ENCODE peak calls at places on chromosomes 13 and 19, in five cellular contexts. V is HepG2, B is GM12878, U is SK-N-SH, N is K562. Z is an unnamed sample.

GRCh38 chr19:33780251-33780650 is 16.4 kb upstream of the KCTD15 start:
- DNase-seq in V (no peak), B (no peak), U (no peak), N (no peak), Z (no peak)

GRCh38 chr13:49444517-49445395 is 682 bp downstream of the SETDB2 start:
- DNase-seq in V (peak), B (peak), U (peak), N (peak), Z (no peak)

GRCh38 chr19:46250057-46250456 is 20.5 kb downstream of the IGFL1 start:
- DNase-seq in V (no peak), B (no peak), U (no peak), N (no peak), Z (no peak)

GRCh38 chr13:89474432-89474831 is 1803.3 kb downstream of the SLITRK5 start:
- DNase-seq in V (no peak), B (no peak), U (no peak), N (no peak), Z (no peak)

GRCh38 chr13:32019612-32020233 is 11.9 kb upstream of the FRY start:
- DNase-seq in V (peak), B (peak), U (peak), N (peak), Z (no peak)

GRCh38 chr13:30165791-30166190 is 141.6 kb downstream of the KATNAL1 start:
- DNase-seq in V (no peak), B (no peak), U (no peak), N (no peak), Z (no peak)

GRCh38 chr13:94696171-94696570 is 16.2 kb downstream of the SOX21 start:
- DNase-seq in V (no peak), B (no peak), U (no peak), N (no peak), Z (no peak)

GRCh38 chr19:45306522-45307027 is 16.1 kb downstream of the CKM start:
- DNase-seq in V (no peak), B (no peak), U (no peak), N (no peak), Z (no peak)

GRCh38 chr19:29715695-29716581 is 877 bp upstream of the C19orf12 start:
- DNase-seq in V (peak), B (no peak), U (no peak), N (no peak), Z (no peak)

GRCh38 chr19:17725422-17726078 is 6.3 kb downstream of the MAP1S start:
- DNase-seq in V (no peak), B (no peak), U (peak), N (peak), Z (no peak)

GRCh38 chr19:17266975-17267788 is at the start of gene BABAM1:
- DNase-seq in V (peak), B (peak), U (peak), N (peak), Z (peak)

GRCh38 chr13:48006396-48006795 is 5.3 kb upstream of the SUCLA2 start:
- DNase-seq in V (no peak), B (no peak), U (no peak), N (no peak), Z (no peak)

GRCh38 chr13:72383646-72384045 is 343.8 kb downstream of the MZT1 start:
- DNase-seq in V (no peak), B (no peak), U (no peak), N (no peak), Z (no peak)

GRCh38 chr13:47463726-47464125 is 537.3 kb downstream of the SUCLA2 start:
- DNase-seq in V (no peak), B (no peak), U (no peak), N (no peak), Z (no peak)

GRCh38 chr19:1513492-1514294 is 874 bp upstream of the ADAMTSL5 start:
- DNase-seq in V (no peak), B (no peak), U (peak), N (peak), Z (peak)

GRCh38 chr19:51702103-51702753 is 9.1 kb downstream of the SPACA6 start:
- DNase-seq in V (no peak), B (no peak), U (peak), N (peak), Z (peak)

GRCh38 chr19:20182232-20182785 is 15.3 kb downstream of the ZNF486 start:
- DNase-seq in V (no peak), B (no peak), U (no peak), N (no peak), Z (no peak)

GRCh38 chr13:95298971-95299627 is 2.2 kb downstream of the ABCC4 start:
- DNase-seq in V (no peak), B (no peak), U (no peak), N (no peak), Z (no peak)

GRCh38 chr13:23505007-23505406 is 65.2 kb upstream of the TNFRSF19 start:
- DNase-seq in V (no peak), B (no peak), U (no peak), N (no peak), Z (no peak)

GRCh38 chr13:29674532-29674931 is 79.0 kb upstream of the SLC7A1 start:
- DNase-seq in V (no peak), B (no peak), U (no peak), N (no peak), Z (no peak)

GRCh38 chr13:101916108-101916757 is 463.8 kb downstream of the ITGBL1 start:
- DNase-seq in V (no peak), B (no peak), U (peak), N (no peak), Z (peak)

GRCh38 chr13:36999054-36999927 is at the start of gene ALG5:
- DNase-seq in V (peak), B (peak), U (peak), N (peak), Z (peak)

GRCh38 chr19:10346509-10346908 is 7.1 kb upstream of the ICAM3 start:
- DNase-seq in V (peak), B (no peak), U (no peak), N (no peak), Z (no peak)

GRCh38 chr19:50449236-50449899 is 16.7 kb downstream of the MYBPC2 start:
- DNase-seq in V (no peak), B (no peak), U (no peak), N (no peak), Z (no peak)

GRCh38 chr19:5466814-5467291 is 11.6 kb downstream of the ZNRF4 start:
- DNase-seq in V (no peak), B (no peak), U (peak), N (no peak), Z (no peak)

GRCh38 chr13:73751290-73751689 is 382.9 kb downstream of the KLF12 start:
- DNase-seq in V (no peak), B (no peak), U (no peak), N (no peak), Z (no peak)

GRCh38 chr19:49853852-49854849 is 3.2 kb downstream of the PTOV1 start:
- DNase-seq in V (no peak), B (no peak), U (no peak), N (no peak), Z (no peak)

GRCh38 chr19:28293685-28294084 is 919.3 kb downstream of the UQCRFS1 start:
- DNase-seq in V (no peak), B (no peak), U (no peak), N (no peak), Z (no peak)

GRCh38 chr19:28294395-28294794 is 918.6 kb downstream of the UQCRFS1 start:
- DNase-seq in V (no peak), B (no peak), U (no peak), N (no peak), Z (no peak)

GRCh38 chr19:28299649-28300048 is 913.3 kb downstream of the UQCRFS1 start:
- DNase-seq in V (no peak), B (no peak), U (no peak), N (no peak), Z (no peak)

GRCh38 chr19:28297036-28297435 is 915.9 kb downstream of the UQCRFS1 start:
- DNase-seq in V (no peak), B (no peak), U (no peak), N (no peak), Z (no peak)

DNA sequence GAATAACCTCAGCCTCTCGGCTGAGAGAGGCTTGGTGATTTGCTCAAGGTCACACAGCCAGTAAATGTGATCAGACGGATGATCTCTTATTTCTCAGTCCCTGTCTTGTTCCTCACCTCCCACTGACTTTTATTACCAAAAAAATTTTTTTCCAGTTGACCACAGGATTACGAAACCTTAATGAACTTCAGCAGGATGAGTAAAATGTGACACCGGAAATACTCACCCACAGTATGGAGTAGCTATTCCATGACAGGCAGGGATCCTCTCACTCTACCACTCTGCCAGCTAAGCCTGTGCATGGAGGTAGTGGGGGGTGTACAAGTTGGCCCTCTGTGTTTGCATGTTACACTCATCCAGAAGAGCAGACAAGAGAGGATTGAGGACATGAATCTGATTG is 916.4 kb downstream of the UQCRFS1 start:
- DNase-seq in V (no peak), B (no peak), U (no peak), N (no peak), Z (no peak)
- TF ChIP-seq TAF1 in V (no peak), B (no peak), U (no peak), N (no peak), Z (no peak)

DNA sequence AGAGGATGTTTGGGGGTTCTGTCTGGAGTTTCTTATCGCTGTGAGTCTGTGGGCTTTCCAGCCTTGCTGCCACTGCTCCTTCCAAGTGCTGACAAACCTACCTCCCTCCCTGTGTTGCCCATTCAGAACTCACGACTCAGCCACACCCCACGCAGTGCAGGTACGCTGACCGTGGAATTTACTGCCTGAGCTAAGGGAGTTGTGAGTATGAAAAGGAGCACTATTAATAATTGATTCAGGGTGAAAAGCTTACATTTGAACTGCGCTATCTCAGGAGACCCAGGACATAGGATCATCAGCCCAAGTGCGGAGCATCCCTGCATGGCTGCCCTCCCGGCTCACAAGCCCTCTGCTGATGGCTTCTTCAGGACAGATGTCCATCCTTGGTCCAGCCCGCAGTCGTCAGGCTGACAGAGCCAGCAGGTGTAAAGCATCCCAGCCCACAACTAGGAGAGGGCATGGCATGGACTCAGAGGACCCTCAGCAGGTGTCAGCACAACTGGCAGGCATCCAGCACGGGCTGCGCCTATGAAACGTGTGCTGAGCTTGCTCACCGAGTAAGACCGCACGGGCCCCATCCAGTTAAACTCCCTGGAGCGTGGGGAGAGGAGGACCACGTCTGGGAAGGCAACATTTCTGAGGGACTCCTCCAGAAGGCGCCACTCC is 244.0 kb downstream of the COL4A1 start:
- DNase-seq in V (no peak), B (no peak), U (no peak), N (no peak), Z (no peak)
- TF ChIP-seq USF2 in V (no peak), B (no peak), U (no peak), N (no peak), Z (no peak)

GRCh38 chr19:55172741-55173140 is 6.3 kb upstream of the DNAAF3 start:
- DNase-seq in V (no peak), B (no peak), U (no peak), N (no peak), Z (no peak)
- TF ChIP-seq TAF1 in V (no peak), B (no peak), U (no peak), N (no peak), Z (no peak)

DNA sequence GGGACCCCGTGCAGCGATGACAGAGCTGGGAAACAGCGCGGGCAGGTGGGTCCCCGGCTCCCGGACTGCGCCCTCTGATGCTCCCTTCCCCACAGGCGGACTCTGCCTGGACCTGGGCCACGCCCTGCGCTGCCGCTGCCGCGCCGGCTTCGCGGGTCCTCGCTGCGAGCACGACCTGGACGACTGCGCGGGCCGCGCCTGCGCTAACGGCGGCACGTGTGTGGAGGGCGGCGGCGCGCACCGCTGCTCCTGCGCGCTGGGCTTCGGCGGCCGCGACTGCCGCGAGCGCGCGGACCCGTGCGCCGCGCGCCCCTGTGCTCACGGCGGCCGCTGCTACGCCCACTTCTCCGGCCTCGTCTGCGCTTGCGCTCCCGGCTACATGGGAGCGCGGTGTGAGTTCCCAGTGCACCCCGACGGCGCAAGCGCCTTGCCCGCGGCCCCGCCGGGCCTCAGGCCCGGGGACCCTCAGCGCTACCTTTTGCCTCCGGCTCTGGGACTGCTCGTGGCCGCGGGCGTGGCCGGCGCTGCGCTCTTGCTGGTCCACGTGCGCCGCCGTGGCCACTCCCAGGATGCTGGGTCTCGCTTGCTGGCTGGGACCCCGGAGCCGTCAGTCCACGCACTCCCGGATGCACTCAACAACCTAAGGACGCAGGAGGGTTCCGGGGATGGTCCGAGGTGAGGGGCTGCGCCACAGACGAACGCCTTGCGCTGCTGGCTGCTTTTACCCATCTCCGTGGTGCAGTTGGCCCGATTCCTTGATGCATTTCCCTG is 7.8 kb upstream of the SELENOV start:
- DNase-seq in V (peak), B (no peak), U (peak), N (peak), Z (peak)
- TF ChIP-seq USF2 in V (peak), B (no peak), U (peak), N (peak), Z (peak)

DNA sequence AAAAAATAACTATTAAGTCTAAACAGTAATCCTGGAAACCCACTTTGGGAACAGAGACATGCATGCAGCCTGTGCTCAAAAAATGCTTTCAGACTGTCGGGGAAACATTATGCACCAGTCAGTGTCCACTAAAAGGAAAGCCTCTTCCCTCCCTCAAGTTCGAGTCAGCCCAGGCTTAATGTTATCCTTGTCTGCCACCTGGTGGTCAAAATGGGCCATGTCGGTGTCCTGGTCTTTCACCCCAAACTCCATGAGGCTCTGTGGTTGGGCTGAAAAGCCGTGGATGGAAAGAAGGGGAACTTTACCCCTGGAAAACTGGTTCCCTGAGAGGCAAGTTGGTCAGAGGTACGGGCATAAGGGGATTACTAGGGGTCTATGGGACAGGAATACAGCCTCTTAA is 88.4 kb upstream of the ZNF492 start:
- DNase-seq in V (peak), B (no peak), U (peak), N (peak), Z (peak)
- TF ChIP-seq TAF1 in V (no peak), B (no peak), U (no peak), N (no peak), Z (no peak)

Z was measured in H1.